ENCODE peak calls at places on chromosomes 7 and 10, in five cellular contexts. V, Y, T, Q and I are unnamed samples.

GRCh38 chr10:128938488-128938887 is 528.6 kb upstream of the MGMT start:
- DNase-seq in V (no peak), T (no peak), Y (no peak), Q (no peak), I (no peak)

GRCh38 chr7:121178869-121179497 is 149.8 kb upstream of the WNT16 start:
- DNase-seq in Y (no peak), Q (no peak), T (no peak), V (no peak), I (no peak)

GRCh38 chr10:100006241-100006886 is 3.4 kb downstream of the DNMBP start:
- DNase-seq in Y (peak), V (no peak), T (peak), Q (no peak), I (peak)

GRCh38 chr7:74417419-74417971 is 36.2 kb upstream of the GTF2IRD1 start:
- DNase-seq in Y (peak), T (peak), Q (peak), V (peak), I (no peak)

GRCh38 chr10:85917601-85918000 is 449.0 kb downstream of the GRID1 start:
- DNase-seq in Y (no peak), V (no peak), Q (no peak), T (no peak), I (no peak)

GRCh38 chr10:104332243-104333036 is 5.8 kb downstream of the ITPRIP start:
- DNase-seq in Y (peak), Q (no peak), V (no peak), T (no peak), I (no peak)

GRCh38 chr10:34789993-34790506 is 25.0 kb downstream of the PARD3 start:
- DNase-seq in T (no peak), Y (no peak), V (no peak), Q (no peak), I (no peak)

GRCh38 chr7:14691597-14692203 is 210.9 kb downstream of the DGKB start:
- DNase-seq in T (peak), Q (peak), Y (peak), V (peak), I (no peak)

GRCh38 chr10:9786101-9786500 is 1231.6 kb upstream of the CELF2 start:
- DNase-seq in V (no peak), Q (no peak), T (no peak), Y (no peak), I (peak)

GRCh38 chr10:80485410-80486135 is 31.5 kb downstream of the TSPAN14 start:
- DNase-seq in T (no peak), Q (no peak), V (no peak), Y (no peak), I (no peak)

GRCh38 chr7:30916255-30916654 is 4.6 kb downstream of the AQP1 start:
- DNase-seq in Q (peak), Y (no peak), V (no peak), T (no peak), I (no peak)

GRCh38 chr7:108301387-108301786 is 154.8 kb downstream of the NRCAM start:
- DNase-seq in Y (no peak), V (no peak), Q (no peak), T (no peak), I (no peak)

GRCh38 chr10:114634607-114634974 is 23.5 kb downstream of the ABLIM1 start:
- DNase-seq in T (peak), Q (peak), Y (no peak), V (peak), I (peak)

GRCh38 chr7:78985509-78985908 is 468.0 kb downstream of the MAGI2 start:
- DNase-seq in T (no peak), Y (no peak), V (no peak), Q (no peak), I (no peak)